ENCODE peak calls at places on chromosome 10, in four cellular contexts. T is activated T-cell treated with anti-CD3 and anti-CD28 coated beads, Interleukin-2, amount 50 U/mL, for 1 hour; B is head of caudate nucleus; D is fibroblast of gingiva. J is an unnamed sample.

GRCh38 chr10:118582511-118582910 is 12.9 kb downstream of the PRLHR start:
- DNase-seq in T (no peak), B (no peak), D (no peak), J (no peak)

GRCh38 chr10:60377955-60378354 is 11.7 kb downstream of the ANK3 start:
- DNase-seq in D (no peak), T (no peak), B (no peak), J (no peak)

GRCh38 chr10:33722067-33722466 is 387.6 kb upstream of the NRP1 start:
- DNase-seq in B (no peak), D (no peak), T (no peak), J (no peak)

GRCh38 chr10:100173035-100173434 is 12.8 kb downstream of the ERLIN1 start:
- DNase-seq in D (no peak), T (no peak), B (no peak), J (no peak)

GRCh38 chr10:124676416-124677062 is 67.6 kb downstream of the FAM53B start:
- DNase-seq in T (no peak), B (no peak), D (no peak), J (no peak)

GRCh38 chr10:15120523-15120922 is 23.4 kb downstream of the RPP38 start:
- DNase-seq in T (no peak), B (no peak), D (peak; percentile 50), J (peak; percentile 10)

GRCh38 chr10:34003561-34003960 is 669.1 kb upstream of the NRP1 start:
- DNase-seq in B (no peak), T (no peak), D (no peak), J (no peak)

GRCh38 chr10:15595260-15595659 is 124.5 kb downstream of the ITGA8 start:
- DNase-seq in D (no peak), T (no peak), B (no peak), J (no peak)

GRCh38 chr10:114855776-114856543 is 34.4 kb downstream of the FHIP2A start:
- DNase-seq in D (peak; percentile 11), B (no peak), T (no peak), J (peak; percentile 16)

GRCh38 chr10:6052247-6053221 is 9.6 kb downstream of the IL2RA start:
- DNase-seq in T (peak; percentile 80), B (peak; percentile 39), D (no peak), J (no peak)

GRCh38 chr10:101042667-101043355 is 11.8 kb downstream of the SFXN3 start:
- DNase-seq in B (peak; percentile 79), D (peak; percentile 93), T (peak; percentile 80), J (peak; percentile 89)

GRCh38 chr10:129631011-129631410 is 164.0 kb downstream of the MGMT start:
- DNase-seq in B (no peak), T (no peak), D (peak; percentile 42), J (no peak)

GRCh38 chr10:69375307-69376151 is 41.2 kb downstream of the TACR2 start:
- DNase-seq in B (peak; percentile 36), T (no peak), D (peak; percentile 30), J (peak; percentile 37)

GRCh38 chr10:3835770-3836169 is 50.8 kb upstream of the KLF6 start:
- DNase-seq in T (no peak), B (no peak), D (no peak), J (no peak)

GRCh38 chr10:60728056-60728455 is 50.2 kb upstream of the CDK1 start:
- DNase-seq in T (no peak), D (no peak), B (no peak), J (no peak)

GRCh38 chr10:98649170-98649569 is 202.4 kb upstream of the HPS1 start:
- DNase-seq in T (no peak), B (no peak), D (no peak), J (no peak)

GRCh38 chr10:11813855-11814557 is 9.2 kb upstream of the PROSER2 start:
- DNase-seq in D (no peak), B (no peak), T (no peak), J (no peak)

GRCh38 chr10:32350811-32351342 is 3.9 kb upstream of the EPC1 start:
- DNase-seq in T (no peak), B (no peak), D (no peak), J (no peak)